ENCODE peak calls at places on chromosome 18, in five cellular contexts. D is IMR-90, H is esophagus squamous epithelium, B is lung, Q is AG04449. O is an unnamed sample.

GRCh38 chr18:22667158-22667557 is 249.4 kb upstream of the CTAGE1 start:
- DNase-seq in D (no peak), H (no peak), B (no peak), Q (no peak), O (no peak)

GRCh38 chr18:21444465-21445023 is 156.0 kb downstream of the ESCO1 start:
- DNase-seq in D (peak; percentile 59), H (no peak), B (no peak), Q (no peak), O (peak; percentile 72)

GRCh38 chr18:75003764-75004690 is 204.9 kb downstream of the PTGR3 start:
- DNase-seq in D (no peak), H (no peak), B (no peak), Q (no peak), O (no peak)

GRCh38 chr18:79542876-79543750 is 136.5 kb upstream of the CTDP1 start:
- DNase-seq in D (no peak), H (no peak), B (no peak), Q (no peak), O (no peak)

GRCh38 chr18:42730272-42730671 is 385.2 kb downstream of the RIT2 start:
- DNase-seq in D (no peak), H (no peak), B (no peak), Q (no peak), O (peak; percentile 7)

GRCh38 chr18:38077219-38077618 is 511.6 kb upstream of the CELF4 start:
- DNase-seq in D (no peak), H (no peak), B (no peak), Q (no peak), O (peak; percentile 22)

GRCh38 chr18:9366126-9366714 is 31.6 kb downstream of the TWSG1 start:
- DNase-seq in D (peak; percentile 40), H (no peak), B (no peak), Q (no peak), O (peak; percentile 89)

GRCh38 chr18:79617521-79618500 is 61.8 kb upstream of the CTDP1 start:
- DNase-seq in D (no peak), H (no peak), B (no peak), Q (no peak), O (no peak)

GRCh38 chr18:55484773-55485172 is 103.2 kb downstream of the TCF4 start:
- DNase-seq in D (no peak), H (no peak), B (no peak), Q (no peak), O (no peak)

GRCh38 chr18:5979176-5979888 is 84.0 kb upstream of the TMEM200C start:
- DNase-seq in D (no peak), H (no peak), B (no peak), Q (no peak), O (peak; percentile 10)

GRCh38 chr18:26443853-26444252 is 104.5 kb downstream of the KCTD1 start:
- DNase-seq in D (no peak), H (no peak), B (no peak), Q (no peak), O (no peak)

GRCh38 chr18:34809697-34810096 is 99.6 kb downstream of the DTNA start:
- DNase-seq in D (peak; percentile 32), H (no peak), B (peak; percentile 36), Q (no peak), O (peak; percentile 45)

GRCh38 chr18:37138456-37138855 is 309.5 kb downstream of the KIAA1328 start:
- DNase-seq in D (no peak), H (no peak), B (no peak), Q (no peak), O (no peak)

GRCh38 chr18:49725809-49726514 is 87.4 kb downstream of the ACAA2 start:
- DNase-seq in D (peak; percentile 98), H (no peak), B (peak; percentile 51), Q (peak; percentile 93), O (peak; percentile 65)

GRCh38 chr18:9437049-9437448 is 38.3 kb upstream of the RALBP1 start:
- DNase-seq in D (peak; percentile 66), H (no peak), B (no peak), Q (peak; percentile 49), O (no peak)

GRCh38 chr18:371616-371998 is 103.8 kb upstream of the THOC1 start:
- DNase-seq in D (no peak), H (no peak), B (no peak), Q (no peak), O (no peak)

GRCh38 chr18:72637319-72638113 is 93.4 kb upstream of the CBLN2 start:
- DNase-seq in D (no peak), H (no peak), B (no peak), Q (no peak), O (no peak)

GRCh38 chr18:24600076-24600654 is 139.7 kb downstream of the HRH4 start:
- DNase-seq in D (peak; percentile 75), H (no peak), B (no peak), Q (no peak), O (peak; percentile 42)

GRCh38 chr18:56709463-56709862 is 58.3 kb downstream of the WDR7 start:
- DNase-seq in D (peak; percentile 90), H (no peak), B (no peak), Q (peak; percentile 58), O (peak; percentile 92)

GRCh38 chr18:65260030-65260429 is 490.8 kb upstream of the CDH7 start:
- DNase-seq in D (no peak), H (no peak), B (no peak), Q (no peak), O (no peak)

GRCh38 chr18:33870059-33870458 is 292.0 kb downstream of the ASXL3 start:
- DNase-seq in D (peak; percentile 0), H (no peak), B (no peak), Q (no peak), O (no peak)

GRCh38 chr18:5294113-5294617 is 1.4 kb downstream of the ZBTB14 start:
- DNase-seq in D (peak; percentile 5), H (peak; percentile 40), B (no peak), Q (no peak), O (no peak)

GRCh38 chr18:12057419-12058039 is 36.1 kb upstream of the ANKRD62 start:
- DNase-seq in D (no peak), H (no peak), B (peak; percentile 26), Q (no peak), O (no peak)
- TF ChIP-seq CTCF in D (no peak), H (no peak), B (no peak), Q (no peak), O (no peak)

DNA sequence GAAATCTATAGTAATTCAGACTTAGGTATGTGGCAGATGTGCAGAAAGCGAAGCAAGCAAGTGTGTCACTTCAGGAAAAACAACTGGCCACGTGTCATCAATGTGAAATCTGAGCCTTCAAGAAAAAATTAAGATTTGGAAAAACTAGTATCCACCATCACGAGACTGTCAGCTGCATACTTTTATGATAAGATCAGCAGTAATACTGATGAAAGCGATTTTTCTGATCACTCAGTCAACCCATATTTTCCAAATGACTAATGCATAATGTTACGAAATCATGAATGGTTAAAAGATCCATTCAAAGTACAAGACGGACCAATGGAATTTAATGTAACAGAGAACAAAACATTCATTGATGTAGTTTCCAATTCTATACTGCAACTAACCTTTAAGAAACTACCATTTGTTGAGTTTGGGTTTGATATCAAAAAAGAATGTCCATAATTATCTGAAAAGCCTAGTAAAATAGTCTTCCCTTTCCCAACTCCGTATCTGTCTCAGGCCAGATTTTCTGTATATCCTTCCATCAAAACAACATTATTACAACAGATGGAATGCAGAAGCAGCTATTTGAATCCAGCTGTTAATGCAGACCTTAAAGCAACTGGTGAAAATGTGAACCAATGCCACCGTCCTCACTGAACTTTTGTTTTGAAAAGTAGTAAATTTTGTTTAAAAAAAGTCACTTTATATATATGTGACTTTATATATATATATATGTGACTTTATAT is 17.0 kb upstream of the BCL2 start:
- DNase-seq in D (peak; percentile 96), H (no peak), B (no peak), Q (peak; percentile 74), O (peak; percentile 96)
- H3K4me3 ChIP-seq in D (no peak overlapping the region), H (no peak overlapping the region), B (no peak overlapping the region), Q (no peak overlapping the region), O (no peak overlapping the region)

GRCh38 chr18:7367336-7367735 is 136.4 kb downstream of the LRRC30 start:
- DNase-seq in D (no peak), H (no peak), B (no peak), Q (no peak), O (no peak)
- TF ChIP-seq CTCF in D (no peak), H (no peak), B (no peak), Q (no peak), O (no peak)

DNA sequence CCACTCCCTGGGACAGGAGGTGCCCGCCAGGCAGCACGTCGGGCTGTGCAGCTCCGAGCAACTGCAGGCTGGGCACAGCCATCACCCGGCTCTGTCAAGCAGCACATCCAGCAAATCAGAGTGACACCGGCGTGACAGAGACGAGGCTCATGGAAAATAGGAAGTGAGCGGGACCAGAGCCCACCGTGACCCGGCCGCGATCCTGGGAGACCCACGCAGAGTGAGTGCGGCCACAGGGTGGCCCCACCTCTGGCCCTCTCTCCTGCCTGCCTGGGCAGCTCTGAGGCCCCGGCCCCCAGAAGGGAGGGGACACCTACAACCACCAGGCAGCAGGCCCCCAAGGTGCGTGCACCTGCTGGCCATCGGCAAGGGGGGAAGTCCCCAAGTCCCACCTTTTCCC is 123.2 kb downstream of the ZNF516 start:
- DNase-seq in D (no peak), H (no peak), B (no peak), Q (no peak), O (no peak)
- H3K4me3 ChIP-seq in D (no peak overlapping the region), H (no peak overlapping the region), B (no peak overlapping the region), Q (no peak overlapping the region), O (no peak overlapping the region)

GRCh38 chr18:35920623-35921022 is 51.9 kb upstream of the RMP24 start:
- DNase-seq in D (no peak), H (no peak), B (peak; percentile 3), Q (no peak), O (no peak)

GRCh38 chr18:35918564-35918963 is 53.9 kb upstream of the RMP24 start:
- DNase-seq in D (no peak), H (no peak), B (peak; percentile 22), Q (no peak), O (no peak)

GRCh38 chr18:35915056-35915455 is 57.4 kb upstream of the RMP24 start:
- DNase-seq in D (no peak), H (no peak), B (no peak), Q (no peak), O (no peak)

GRCh38 chr18:35919179-35919578 is 53.3 kb upstream of the RMP24 start:
- DNase-seq in D (no peak), H (no peak), B (peak; percentile 18), Q (no peak), O (no peak)

DNA sequence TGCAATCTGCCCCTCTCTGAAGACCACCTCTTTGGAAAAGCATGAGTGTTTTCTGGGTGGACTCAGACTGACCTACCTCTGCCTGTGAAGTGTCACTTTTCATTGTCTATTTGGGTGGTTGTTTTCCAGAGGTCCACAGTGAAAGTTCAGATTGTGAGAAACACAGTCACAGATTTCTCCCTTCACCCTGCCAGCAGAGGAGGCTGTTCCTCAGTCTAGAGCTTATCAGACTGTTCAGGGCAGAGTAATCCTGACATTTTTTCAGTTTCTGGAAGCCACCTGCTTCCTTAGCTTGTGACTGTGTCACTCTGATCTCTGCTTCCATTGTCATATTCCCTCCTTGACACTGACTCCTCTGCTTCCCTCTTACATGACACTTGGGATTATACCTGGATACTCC is 55.4 kb upstream of the RMP24 start:
- DNase-seq in D (no peak), H (no peak), B (peak; percentile 6), Q (no peak), O (peak; percentile 28)
- TF ChIP-seq CTCF in D (no peak), H (no peak), B (no peak), Q (no peak), O (peak; percentile 70)

GRCh38 chr18:58315041-58315440 is 271.0 kb downstream of the NEDD4L start:
- DNase-seq in D (peak; percentile 15), H (no peak), B (no peak), Q (no peak), O (no peak)
- H3K4me3 ChIP-seq in D (no peak overlapping the region), H (no peak overlapping the region), B (no peak overlapping the region), Q (no peak overlapping the region), O (no peak overlapping the region)

O was measured in bronchial epithelial cell.